ENCODE peak calls at places on chromosomes 16 and 17, in four cellular contexts. G is H1, N is K562, B is HepG2. O is an unnamed sample.
A peak's percentile ranks its signal among the peaks of the same experiment; 100 is the strongest.

GRCh38 chr16:400061-400540 is 1.6 kb upstream of the DECR2 start:
- DNase-seq in B (no peak), G (peak; percentile 51), N (no peak), O (no peak)

GRCh38 chr16:9447699-9448098 is 356.3 kb downstream of the HAPSTR1 start:
- DNase-seq in B (no peak), N (no peak), G (no peak), O (no peak)

GRCh38 chr17:49676276-49676868 is 1.5 kb downstream of the SPOP start:
- DNase-seq in G (peak; percentile 22), N (peak; percentile 35), B (no peak), O (no peak)

GRCh38 chr17:78748730-78749317 is 33.2 kb downstream of the CYTH1 start:
- DNase-seq in B (peak; percentile 83), G (no peak), N (peak; percentile 39), O (no peak)

GRCh38 chr16:55207679-55208294 is 116.2 kb upstream of the IRX6 start:
- DNase-seq in B (no peak), G (no peak), N (no peak), O (no peak)

GRCh38 chr16:35565626-35566025 is 2106.2 kb downstream of the TP53TG3F start:
- DNase-seq in B (no peak), N (no peak), G (no peak), O (no peak)

GRCh38 chr17:42846594-42847280 is 2.4 kb downstream of the AOC2 start:
- DNase-seq in G (no peak), N (no peak), B (peak; percentile 23), O (no peak)

GRCh38 chr17:35127751-35128514 is 6.5 kb downstream of the FNDC8 start:
- DNase-seq in N (no peak), G (no peak), B (no peak), O (no peak)

GRCh38 chr17:18326039-18326438 is 10.9 kb downstream of the SMCR8 start:
- DNase-seq in G (no peak), B (no peak), N (no peak), O (no peak)

DNA sequence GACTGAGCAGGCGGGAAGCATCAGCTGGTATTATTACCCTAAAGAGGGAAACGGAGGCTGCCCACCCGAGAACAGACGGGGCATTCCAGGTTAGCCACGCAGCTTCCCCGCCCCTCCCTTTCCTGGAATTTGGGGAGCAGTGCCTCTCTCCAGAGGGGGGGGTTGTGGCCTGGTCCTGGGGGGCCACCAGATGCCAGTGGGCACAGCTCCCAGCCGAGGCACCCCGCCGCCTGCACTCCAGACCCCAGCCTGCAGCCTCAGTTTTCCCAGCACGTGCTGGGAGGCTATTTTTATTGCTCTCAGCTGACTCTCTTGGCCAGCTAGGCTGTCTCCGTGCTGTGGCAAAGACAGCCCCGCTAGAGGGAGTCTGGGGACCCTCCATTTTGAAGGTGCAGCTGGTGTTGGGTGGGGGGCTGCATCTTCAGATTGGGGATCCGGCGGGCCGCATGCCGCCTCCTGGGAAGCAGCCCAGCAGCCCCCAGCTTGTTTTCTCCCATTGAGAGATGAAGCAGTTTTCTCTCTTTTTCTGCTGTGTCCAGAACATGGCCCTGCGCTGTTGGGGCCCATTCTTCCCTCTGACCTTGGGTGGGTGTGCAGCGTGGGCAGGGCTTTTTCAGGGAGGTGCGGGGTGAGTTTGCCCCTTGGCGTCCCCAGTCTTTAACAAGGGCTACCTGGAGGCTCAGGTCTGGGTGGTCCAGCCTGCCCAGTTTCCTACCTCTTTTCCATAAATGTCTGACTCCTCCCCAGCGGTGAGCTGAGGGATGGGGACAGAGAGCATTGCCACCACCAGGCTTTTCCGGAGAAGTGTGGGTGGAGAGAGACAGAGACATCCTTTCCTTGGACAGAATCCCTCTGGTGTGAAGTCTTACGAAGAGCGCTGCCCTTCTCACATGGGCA is 62.5 kb upstream of the GSE1 start:
- DNase-seq in B (no peak), N (no peak), G (peak; percentile 53), O (no peak)
- H3K4me2 ChIP-seq in B (peak overlapping the region; percentile 72), N (no peak overlapping the region), G (no peak overlapping the region), O (no peak overlapping the region)

GRCh38 chr17:77591231-77591785 is 367.2 kb upstream of the TNRC6C start:
- DNase-seq in N (no peak), B (no peak), G (no peak), O (no peak)

GRCh38 chr17:77594416-77595209 is 363.9 kb upstream of the TNRC6C start:
- DNase-seq in G (no peak), B (no peak), N (no peak), O (no peak)

GRCh38 chr17:77596491-77597420 is 361.7 kb upstream of the TNRC6C start:
- DNase-seq in B (no peak), N (no peak), G (no peak), O (no peak)

GRCh38 chr17:77593081-77593480 is 365.4 kb upstream of the TNRC6C start:
- DNase-seq in N (no peak), G (no peak), B (no peak), O (no peak)

DNA sequence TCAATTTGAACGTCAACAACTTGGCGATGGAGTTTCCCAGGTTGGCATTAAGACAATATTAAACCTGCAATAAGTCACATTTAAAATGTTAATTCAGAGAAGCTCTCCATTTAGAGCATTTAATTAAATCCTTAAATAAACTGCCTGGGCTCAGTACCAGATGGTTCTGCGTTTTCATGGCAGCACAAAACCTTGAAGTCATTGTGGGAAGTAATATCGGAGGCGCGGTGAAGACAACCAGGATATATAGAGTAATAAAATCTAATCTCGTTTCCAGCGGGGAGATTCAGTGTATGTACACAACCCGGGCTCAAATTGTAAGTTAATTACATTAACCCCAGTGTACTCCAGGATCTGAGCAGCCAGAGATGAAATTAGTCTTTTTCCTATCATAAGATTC is 366.0 kb upstream of the TNRC6C start:
- DNase-seq in N (no peak), G (no peak), B (no peak), O (no peak)
- TF ChIP-seq FOSL1 in N (no peak), G (no peak), B (no peak), O (no peak)

GRCh38 chr17:9907883-9908648 is 3.0 kb upstream of the RCVRN start:
- DNase-seq in G (no peak), N (no peak), B (no peak), O (no peak)
- TF ChIP-seq SIN3A in G (no peak), N (no peak), B (no peak), O (no peak)

GRCh38 chr17:36885761-36886365 is 51.4 kb upstream of the LHX1 start:
- DNase-seq in N (no peak), B (no peak), G (no peak), O (no peak)

GRCh38 chr17:36884495-36885160 is 52.6 kb upstream of the LHX1 start:
- DNase-seq in G (no peak), N (no peak), B (no peak), O (no peak)

GRCh38 chr17:36881323-36881722 is 56.0 kb upstream of the LHX1 start:
- DNase-seq in N (no peak), G (no peak), B (no peak), O (no peak)

GRCh38 chr17:36888236-36888957 is 48.9 kb upstream of the LHX1 start:
- DNase-seq in G (no peak), N (no peak), B (no peak), O (no peak)

GRCh38 chr17:36885161-36885735 is 52.0 kb upstream of the LHX1 start:
- DNase-seq in G (no peak), N (no peak), B (no peak), O (no peak)
- H3K4me2 ChIP-seq in G (no peak overlapping the region), N (no peak overlapping the region), B (no peak overlapping the region), O (no peak overlapping the region)

DNA sequence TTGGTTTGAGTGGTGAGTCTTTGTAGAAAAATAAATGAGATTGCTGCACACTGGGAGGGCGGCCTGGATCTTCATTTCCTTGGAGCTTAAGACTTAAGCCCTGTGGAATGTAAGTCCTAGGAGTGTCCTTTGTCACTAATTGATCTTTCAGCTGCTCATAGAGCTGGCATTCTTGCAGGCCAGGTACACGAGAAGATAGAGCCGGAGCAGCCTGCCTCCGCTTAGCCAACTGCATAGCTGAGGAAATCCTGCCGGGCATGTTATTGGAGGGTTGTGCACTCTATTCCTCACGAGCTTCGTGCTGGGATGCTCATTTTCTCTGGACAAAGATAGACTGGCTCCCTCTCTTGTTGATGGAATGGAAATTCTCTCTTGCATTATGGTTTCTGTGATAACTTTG is 76.8 kb downstream of the RPA1 start:
- DNase-seq in G (no peak), N (no peak), B (no peak), O (no peak)
- TF ChIP-seq FOSL1 in G (no peak), N (no peak), B (no peak), O (no peak)

DNA sequence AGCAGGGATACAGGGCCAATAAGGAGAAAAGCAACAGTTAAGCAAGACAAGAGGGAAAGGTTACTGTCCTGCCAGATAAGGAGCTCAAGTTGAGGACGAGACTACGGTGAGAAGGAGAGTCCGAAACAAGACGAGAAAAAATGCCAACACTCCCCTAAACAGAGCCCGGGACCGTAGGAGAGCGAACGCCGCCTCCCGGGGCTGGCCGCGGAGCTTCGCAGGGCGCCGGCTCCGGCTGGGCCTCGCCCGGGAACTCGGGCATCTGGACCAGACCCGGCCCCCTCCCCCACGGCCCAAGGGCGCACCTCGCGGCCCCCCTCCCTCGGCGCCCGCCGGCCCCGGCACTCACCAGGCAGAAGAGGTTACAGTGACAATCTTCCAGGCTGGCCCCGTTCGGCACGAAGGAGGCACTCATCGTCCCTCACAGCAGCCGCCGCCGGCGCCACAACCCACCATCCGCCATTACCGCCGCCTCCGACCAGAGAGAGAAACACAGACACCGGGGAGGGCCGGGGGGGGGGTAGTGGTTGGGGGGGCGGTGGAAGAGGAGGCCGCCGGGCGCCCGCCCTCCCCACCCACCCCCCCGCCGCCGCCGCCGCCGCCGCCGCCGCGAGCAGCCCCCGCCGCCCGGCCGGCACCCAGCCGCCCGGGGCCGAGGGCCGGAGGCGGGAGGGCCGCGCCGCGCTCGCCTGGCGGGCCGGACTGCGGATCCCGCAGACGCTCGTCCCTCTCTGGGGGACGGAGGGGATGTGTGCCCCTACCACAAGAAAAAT is at the start of gene MED13:
- DNase-seq in G (peak; percentile 65), N (peak; percentile 72), B (peak; percentile 32), O (no peak)
- TF ChIP-seq SIN3A in G (no peak), N (no peak), B (peak; percentile 41), O (peak; percentile 21)

DNA sequence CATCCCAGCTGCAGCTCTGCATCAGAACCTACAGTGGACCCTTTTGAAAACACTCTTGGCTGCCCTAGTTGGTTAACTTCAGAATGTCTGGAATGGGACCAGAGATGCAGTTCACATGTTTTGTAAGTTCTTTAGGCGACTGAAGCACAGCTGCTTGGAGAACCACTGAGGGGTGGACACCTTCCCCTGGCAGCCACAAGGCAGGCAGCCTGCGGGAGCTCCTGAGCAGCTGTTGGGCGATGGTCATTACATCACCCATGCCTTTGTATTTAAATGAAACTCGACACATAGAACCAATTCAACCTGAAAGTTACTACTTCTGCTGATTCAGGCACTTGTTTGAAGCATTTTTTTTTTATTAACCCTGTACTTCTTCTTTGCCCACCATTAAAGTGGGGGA is 151.5 kb downstream of the LGALS9B start:
- DNase-seq in B (no peak), G (no peak), N (no peak), O (no peak)
- H3K4me2 ChIP-seq in B (no peak overlapping the region), G (no peak overlapping the region), N (no peak overlapping the region), O (no peak overlapping the region)

GRCh38 chr17:68602267-68602644 is 1.1 kb upstream of the FAM20A start:
- DNase-seq in B (no peak), N (no peak), G (no peak), O (no peak)

GRCh38 chr17:68603027-68603426 is 1.9 kb upstream of the FAM20A start:
- DNase-seq in B (no peak), G (no peak), N (no peak), O (no peak)

GRCh38 chr17:68600123-68600880 is 865 bp downstream of the FAM20A start:
- DNase-seq in B (peak; percentile 59), N (no peak), G (peak; percentile 80), O (no peak)

GRCh38 chr17:68600881-68601564 is at the start of gene FAM20A:
- DNase-seq in N (no peak), B (no peak), G (peak; percentile 67), O (no peak)

GRCh38 chr17:68601565-68602266 is 549 bp upstream of the FAM20A start:
- DNase-seq in B (no peak), G (no peak), N (no peak), O (no peak)
- TF ChIP-seq FOSL1 in B (no peak), G (no peak), N (no peak), O (no peak)

O was measured in HCT116.